ENCODE peak calls at places on chromosomes 16 and 17, in six cellular contexts. Z is K562, O is SK-N-SH, B is GM12878, R is H1, Y is HepG2. T is an unnamed sample.
A peak's percentile ranks its signal among the peaks of the same experiment; 100 is the strongest.

GRCh38 chr17:64032081-64032480 is 11.6 kb upstream of the ICAM2 start:
- DNase-seq in B (no peak), R (no peak), Y (no peak), O (no peak), Z (no peak), T (no peak)

GRCh38 chr17:19645608-19646250 is 2.8 kb upstream of the ALDH3A2 start:
- DNase-seq in Y (peak; percentile 29), Z (peak; percentile 35), R (peak; percentile 87), B (no peak), O (peak; percentile 47), T (no peak)

GRCh38 chr17:30235386-30236296 is at the start of gene SLC6A4:
- DNase-seq in Z (peak; percentile 50), B (no peak), O (peak; percentile 78), R (peak; percentile 64), Y (no peak), T (no peak)

GRCh38 chr17:80599546-80600305 is 55.1 kb downstream of the RPTOR start:
- DNase-seq in Y (peak; percentile 89), B (no peak), O (no peak), Z (peak; percentile 49), R (no peak), T (no peak)

GRCh38 chr16:22321340-22322001 is 24.3 kb downstream of the POLR3E start:
- DNase-seq in R (peak; percentile 80), Y (peak; percentile 59), B (peak; percentile 36), Z (peak; percentile 73), O (peak; percentile 84), T (peak; percentile 24)

GRCh38 chr16:13848795-13849194 is 71.2 kb upstream of the ERCC4 start:
- DNase-seq in B (no peak), R (no peak), O (no peak), Z (no peak), Y (no peak), T (no peak)

GRCh38 chr17:48997103-48997826 is at the start of gene IGF2BP1:
- DNase-seq in Y (peak; percentile 81), Z (peak; percentile 79), B (no peak), O (peak; percentile 61), R (peak; percentile 82), T (no peak)

GRCh38 chr16:19776147-19776546 is 58.1 kb downstream of the IQCK start:
- DNase-seq in Y (no peak), Z (no peak), R (no peak), O (no peak), B (no peak), T (no peak)

GRCh38 chr17:43006639-43007551 is at the start of gene IFI35:
- DNase-seq in B (peak; percentile 69), Y (peak; percentile 83), Z (peak; percentile 59), O (no peak), R (peak; percentile 79), T (peak; percentile 42)

GRCh38 chr17:80822021-80822699 is 169.5 kb upstream of the CHMP6 start:
- DNase-seq in R (no peak), B (no peak), Y (no peak), Z (no peak), O (no peak), T (no peak)

GRCh38 chr16:50038756-50039529 is 13.9 kb downstream of the CNEP1R1 start:
- DNase-seq in Y (no peak), R (no peak), O (no peak), B (no peak), Z (no peak), T (no peak)

GRCh38 chr17:40556884-40557414 is 8.3 kb downstream of the CCR7 start:
- DNase-seq in Y (no peak), Z (peak; percentile 59), R (no peak), O (peak; percentile 76), B (no peak), T (no peak)

DNA sequence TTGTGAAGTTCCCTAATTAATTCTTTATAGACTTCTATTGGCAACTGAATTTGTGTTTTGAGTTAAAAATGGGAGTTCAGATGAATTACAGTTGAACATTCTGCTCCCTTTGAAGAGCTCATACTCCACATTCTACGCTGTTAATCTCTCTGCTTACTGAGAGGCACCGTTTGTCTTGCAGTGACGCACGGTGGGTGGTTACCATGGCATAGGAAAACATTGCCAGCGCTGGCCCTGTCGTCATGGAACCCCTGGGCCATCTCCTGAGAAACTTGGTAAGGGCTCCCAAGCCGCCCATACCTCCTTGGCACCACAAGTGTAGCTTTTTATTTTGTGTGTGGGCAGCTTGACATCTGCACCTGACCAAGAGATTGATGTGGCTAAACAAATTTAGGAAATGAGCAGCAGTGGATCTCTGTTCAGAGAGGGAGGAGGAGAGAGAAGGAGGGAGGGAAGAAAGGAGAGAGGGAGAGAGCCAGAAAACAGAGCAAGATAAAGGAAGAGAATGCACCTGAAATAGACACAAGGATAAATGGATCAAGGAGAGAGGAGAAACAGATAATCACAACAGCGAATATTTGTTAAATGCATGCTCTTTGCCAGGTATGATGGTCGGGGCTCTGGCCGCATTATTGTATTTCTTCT is 398.5 kb downstream of the HAPSTR1 start:
- DNase-seq in Z (no peak), Y (no peak), B (no peak), O (no peak), R (no peak), T (no peak)
- TF ChIP-seq POLR2AphosphoS5 in Z (no peak), Y (no peak), B (no peak), O (no peak), R (no peak), T (no peak)

DNA sequence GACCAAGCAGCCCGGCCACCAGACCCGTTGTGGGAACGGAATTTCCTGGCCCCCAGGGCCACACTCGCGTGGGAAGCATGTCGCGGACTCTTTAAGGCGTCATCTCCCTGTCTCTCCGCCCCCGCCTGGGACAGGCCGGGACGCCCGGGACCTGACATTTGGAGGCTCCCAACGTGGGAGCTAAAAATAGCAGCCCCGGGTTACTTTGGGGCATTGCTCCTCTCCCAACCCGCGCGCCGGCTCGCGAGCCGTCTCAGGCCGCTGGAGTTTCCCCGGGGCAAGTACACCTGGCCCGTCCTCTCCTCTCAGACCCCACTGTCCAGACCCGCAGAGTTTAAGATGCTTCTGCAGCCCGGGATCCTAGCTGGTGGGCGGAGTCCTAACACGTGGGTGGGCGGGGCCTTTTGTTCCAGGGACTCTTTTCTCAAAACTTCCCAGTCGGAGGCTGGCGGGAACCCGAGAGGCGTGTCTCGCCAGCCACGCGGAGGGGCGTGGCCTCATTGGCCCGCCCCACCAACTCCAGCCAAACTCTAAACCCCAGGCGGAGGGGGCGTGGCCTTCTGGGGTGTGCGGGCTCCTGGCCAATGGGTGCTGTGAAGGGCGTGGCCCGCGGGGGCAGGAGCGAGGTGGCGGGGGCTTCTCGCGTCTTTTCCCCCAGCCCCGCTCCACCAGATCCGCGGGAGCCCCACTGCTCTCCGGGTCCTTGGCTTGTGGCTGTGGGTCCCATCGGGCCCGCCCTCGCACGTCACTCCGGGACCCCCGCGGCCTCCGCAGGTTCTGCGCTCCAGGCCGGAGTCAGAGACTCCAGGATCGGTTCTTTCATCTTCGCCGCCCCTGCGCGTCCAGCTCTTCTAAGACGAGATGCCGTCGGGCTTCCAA is at the start of gene SLC2A4:
- DNase-seq in O (peak; percentile 99), Y (peak; percentile 95), R (peak; percentile 98), B (peak; percentile 41), Z (peak; percentile 96), T (peak; percentile 95)
- TF ChIP-seq JUND in O (no peak), Y (no peak), R (no peak), B (no peak), Z (no peak), T (no peak)

GRCh38 chr17:7215652-7216139 is 3.9 kb downstream of the DLG4 start:
- DNase-seq in R (no peak), O (peak; percentile 59), Y (no peak), Z (no peak), B (no peak), T (no peak)
- TF ChIP-seq POLR2AphosphoS5 in R (no peak), O (peak; percentile 27), Y (no peak), Z (no peak), B (no peak), T (no peak)

GRCh38 chr17:76682306-76682705 is 28.5 kb downstream of the MXRA7 start:
- DNase-seq in Z (no peak), B (no peak), Y (no peak), R (no peak), O (no peak), T (no peak)
- TF ChIP-seq JUND in Z (no peak), B (no peak), Y (no peak), R (no peak), O (no peak), T (no peak)

DNA sequence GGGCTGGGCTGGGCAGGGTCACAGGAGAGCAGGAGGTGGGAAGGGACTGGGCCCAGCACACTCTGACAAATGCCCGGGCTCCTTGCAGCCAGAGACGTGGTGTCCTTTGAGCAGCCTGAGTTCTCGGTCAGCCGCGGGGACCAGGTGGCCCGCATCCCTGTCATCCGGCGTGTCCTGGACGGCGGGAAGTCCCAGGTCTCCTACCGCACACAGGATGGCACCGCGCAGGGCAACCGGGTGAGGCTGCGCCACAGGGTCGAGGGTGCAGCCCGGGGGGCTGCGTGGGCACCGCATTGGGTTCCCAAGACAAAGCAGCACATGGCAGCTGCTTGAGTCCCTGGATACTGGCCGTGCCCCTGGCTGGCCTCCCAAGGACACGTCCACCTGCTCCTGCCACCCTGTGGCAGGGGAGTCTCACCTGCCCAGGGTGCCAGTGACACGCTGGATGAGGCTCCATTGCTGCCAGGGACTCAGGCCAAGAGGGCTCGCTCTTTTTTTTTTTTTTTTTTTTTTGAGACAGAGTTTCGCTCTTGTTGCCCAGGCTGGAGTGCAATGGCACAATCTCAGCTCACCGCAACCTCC is 21.3 kb downstream of the GALK1 start:
- DNase-seq in Y (no peak), Z (no peak), R (no peak), B (no peak), O (no peak), T (no peak)
- TF ChIP-seq POLR2AphosphoS5 in Y (no peak), Z (no peak), R (no peak), B (no peak), O (no peak), T (no peak)

DNA sequence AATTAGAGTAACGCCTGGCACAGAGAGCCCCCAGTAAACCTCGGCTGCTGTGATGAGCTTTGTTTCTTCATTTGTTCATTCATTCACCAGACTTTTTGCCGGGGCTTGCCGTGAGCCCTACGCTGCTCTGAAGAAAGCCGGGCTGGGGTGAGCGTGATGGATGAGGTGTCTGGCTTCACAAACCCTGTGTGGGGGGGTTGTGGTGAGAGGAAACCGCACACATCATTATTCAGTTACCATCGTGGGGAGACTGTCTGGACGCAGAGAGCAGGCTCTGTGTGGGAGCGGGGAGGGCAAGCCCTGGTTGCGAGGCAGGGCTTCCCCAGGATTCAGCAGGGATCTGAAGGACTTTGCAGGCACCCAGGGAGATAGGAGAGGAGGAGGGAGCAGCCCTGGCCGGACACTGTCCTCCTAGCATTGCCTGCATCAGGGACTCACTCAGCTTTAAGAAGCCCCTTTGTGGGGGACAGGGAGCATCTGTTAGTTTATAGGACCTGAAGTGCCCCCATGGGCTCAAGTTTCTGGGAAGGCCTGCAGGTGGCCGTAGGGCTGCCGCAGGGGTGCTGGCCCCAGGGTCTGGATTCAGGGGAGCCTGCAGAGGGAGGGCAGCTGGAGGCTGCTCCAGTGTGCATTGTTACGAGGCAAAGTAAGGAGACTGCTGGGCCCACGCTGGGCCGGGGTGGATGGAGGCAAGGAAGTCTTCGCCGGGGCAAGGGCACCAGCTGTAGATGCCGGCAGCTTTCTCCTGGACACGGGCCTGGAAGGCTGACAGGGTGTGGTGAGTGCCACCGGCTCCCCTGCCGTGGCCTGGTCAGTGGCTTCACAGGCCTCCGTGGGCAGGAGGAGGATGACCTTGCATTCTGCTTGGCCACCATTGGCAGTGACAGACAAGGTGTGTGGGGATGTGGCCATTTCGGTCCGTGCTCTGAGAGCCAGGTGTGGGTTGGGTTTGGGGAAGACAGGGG is 334.5 kb downstream of the SEC14L1 start:
- DNase-seq in Y (no peak), Z (no peak), O (no peak), R (no peak), B (no peak), T (no peak)
- TF ChIP-seq JUND in Y (no peak), Z (no peak), O (no peak), R (no peak), B (no peak), T (no peak)

DNA sequence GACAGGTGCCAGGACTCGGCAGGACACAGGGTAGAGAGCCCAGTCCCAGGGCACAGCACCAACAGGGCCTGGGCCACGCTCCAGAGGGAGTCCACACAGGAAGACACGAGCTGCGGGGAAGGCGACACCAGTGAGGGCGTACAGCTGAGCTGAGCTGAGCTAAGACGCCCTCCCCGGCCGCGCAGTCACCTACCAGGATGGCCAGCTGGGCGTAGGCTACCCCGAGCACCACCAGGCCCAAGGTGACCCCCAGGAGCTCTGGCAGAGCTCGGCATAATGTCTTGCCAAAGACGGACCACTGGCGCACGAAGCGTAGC is 42.7 kb downstream of the TSC2 start:
- DNase-seq in B (no peak), Y (no peak), R (no peak), Z (no peak), O (no peak), T (no peak)
- TF ChIP-seq POLR2AphosphoS5 in B (no peak), Y (no peak), R (no peak), Z (no peak), O (no peak), T (no peak)

T was measured in HCT116.